ENCODE peak calls at places on chromosomes 16 and 17, in five cellular contexts. M is K562, N is stomach, X is sigmoid colon, T is transverse colon. P is an unnamed sample.

GRCh38 chr17:82121660-82122629 is 23.9 kb upstream of the FASN start:
- DNase-seq in M (no peak), N (no peak), X (no peak), T (no peak), P (no peak)

GRCh38 chr16:12703935-12704334 is 99.8 kb downstream of the CPPED1 start:
- DNase-seq in M (no peak), N (no peak), X (no peak), T (no peak), P (no peak)

GRCh38 chr16:79639576-79640311 is 39.2 kb upstream of the MAF start:
- DNase-seq in M (no peak), N (peak), X (no peak), T (no peak), P (peak)

GRCh38 chr16:70156207-70156978 is 17.2 kb upstream of the CLEC18C start:
- DNase-seq in M (peak), N (no peak), X (no peak), T (no peak), P (no peak)

GRCh38 chr17:250487-251300 is 69.2 kb upstream of the DOC2B start:
- DNase-seq in M (no peak), N (no peak), X (peak), T (peak), P (no peak)

GRCh38 chr17:62819511-62820221 is 11.6 kb upstream of the MARCHF10 start:
- DNase-seq in M (no peak), N (peak), X (peak), T (peak), P (peak)

GRCh38 chr16:84600343-84601229 is 17.3 kb downstream of the COTL1 start:
- DNase-seq in M (peak), N (no peak), X (no peak), T (no peak), P (no peak)

GRCh38 chr17:8003594-8004181 is 1.3 kb downstream of the GUCY2D start:
- DNase-seq in M (no peak), N (no peak), X (peak), T (no peak), P (no peak)

GRCh38 chr17:45889579-45889978 is 4.8 kb upstream of the MAPT start:
- DNase-seq in M (no peak), N (no peak), X (no peak), T (no peak), P (no peak)

GRCh38 chr16:1786242-1787055 is 3.7 kb downstream of the NUBP2 start:
- DNase-seq in M (no peak), N (no peak), X (no peak), T (no peak), P (no peak)

GRCh38 chr16:23389201-23389600 is 63.8 kb downstream of the COG7 start:
- DNase-seq in M (no peak), N (no peak), X (no peak), T (no peak), P (no peak)

GRCh38 chr17:6787081-6787693 is 11.2 kb downstream of the FBXO39 start:
- DNase-seq in M (no peak), N (no peak), X (no peak), T (no peak), P (no peak)

GRCh38 chr16:29925805-29926674 is at the start of gene KCTD13:
- DNase-seq in M (peak), N (peak), X (peak), T (peak), P (peak)

GRCh38 chr17:61904094-61904710 is 23.6 kb downstream of the INTS2 start:
- DNase-seq in M (no peak), N (no peak), X (no peak), T (peak), P (no peak)

GRCh38 chr17:72171703-72172670 is 51.2 kb downstream of the SOX9 start:
- DNase-seq in M (no peak), N (no peak), X (no peak), T (no peak), P (no peak)

GRCh38 chr16:72812651-72813050 is 235.3 kb downstream of the ZFHX3 start:
- DNase-seq in M (no peak), N (no peak), X (no peak), T (no peak), P (no peak)

GRCh38 chr17:70091681-70092080 is 16.7 kb downstream of the KCNJ16 start:
- DNase-seq in M (no peak), N (no peak), X (no peak), T (no peak), P (no peak)

GRCh38 chr16:75263963-75264445 is 12.6 kb upstream of the BCAR1 start:
- DNase-seq in M (no peak), N (no peak), X (peak), T (peak), P (peak)

GRCh38 chr16:56608876-56609462 is 585 bp downstream of the MT2A start:
- DNase-seq in M (no peak), N (no peak), X (no peak), T (no peak), P (no peak)

GRCh38 chr16:13829712-13830304 is 90.1 kb upstream of the ERCC4 start:
- DNase-seq in M (no peak), N (no peak), X (no peak), T (no peak), P (no peak)

GRCh38 chr16:79021991-79022390 is 578.5 kb downstream of the MAF start:
- DNase-seq in M (no peak), N (no peak), X (no peak), T (no peak), P (no peak)

GRCh38 chr17:28854457-28855382 is at the start of gene ERAL1:
- DNase-seq in M (peak), N (peak), X (peak), T (peak), P (peak)
- TF ChIP-seq EP300 in M (peak), N (no peak), X (no peak), T (no peak), P (no peak)

DNA sequence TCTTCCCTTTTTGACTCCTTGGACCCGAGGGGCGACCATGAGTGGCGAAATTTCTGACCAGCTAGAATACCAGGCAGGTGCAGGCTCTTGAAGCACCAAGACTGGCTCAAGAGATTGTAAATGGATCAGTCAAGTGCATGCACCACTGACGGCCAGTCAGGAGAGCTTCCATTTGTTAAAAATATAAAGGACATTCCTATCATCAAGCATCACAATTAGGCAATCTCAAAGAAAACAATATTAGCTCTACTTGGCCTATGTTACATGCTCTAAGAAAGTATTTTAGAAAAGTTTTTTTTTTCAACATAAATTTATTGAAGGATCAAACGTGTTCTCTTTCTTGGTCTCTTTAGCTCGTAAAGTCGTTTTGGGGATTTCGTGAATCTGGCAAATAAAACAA is 1.5 kb upstream of the PRKCA start:
- DNase-seq in M (no peak), N (no peak), X (no peak), T (no peak), P (no peak)
- TF ChIP-seq POLR2AphosphoS5 in M (no peak), N (no peak), X (no peak), T (no peak), P (no peak)

DNA sequence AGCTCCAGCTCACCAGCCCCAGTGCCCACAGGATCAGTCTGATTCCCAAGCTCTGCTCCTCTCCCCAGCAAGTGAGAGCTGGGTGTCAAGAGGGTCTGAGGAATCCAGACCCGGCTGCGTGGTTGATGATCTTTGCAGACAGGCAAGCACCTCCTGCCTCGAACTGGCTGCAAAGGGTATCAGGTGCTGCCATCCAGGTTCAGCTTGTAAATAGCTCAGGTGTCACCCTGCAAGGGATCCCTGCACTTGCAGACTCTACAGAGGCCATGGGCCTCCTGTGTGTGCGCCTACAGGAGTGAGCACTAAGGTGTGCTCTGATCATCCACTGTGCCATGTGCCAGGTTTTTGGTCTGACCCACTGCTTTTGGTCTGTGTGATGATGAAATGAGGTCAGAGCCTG is 16.2 kb downstream of the DEXI start:
- DNase-seq in M (no peak), N (no peak), X (no peak), T (no peak), P (no peak)
- TF ChIP-seq POLR2A in M (no peak), N (no peak), X (no peak), T (no peak), P (no peak)

GRCh38 chr16:89686520-89687091 is at the start of gene CDK10:
- DNase-seq in M (peak), N (peak), X (peak), T (peak), P (peak)
- TF ChIP-seq EP300 in M (no peak), N (no peak), X (no peak), T (no peak), P (no peak)

GRCh38 chr17:12789075-12789975 is at the start of gene ARHGAP44:
- DNase-seq in M (peak), N (peak), X (peak), T (peak), P (peak)
- TF ChIP-seq POLR2AphosphoS5 in M (no peak), N (no peak), X (peak), T (peak), P (no peak)

GRCh38 chr17:64787921-64788271 is 125.8 kb upstream of the SMURF2 start:
- DNase-seq in M (no peak), N (no peak), X (no peak), T (no peak), P (no peak)
- TF ChIP-seq POLR2A in M (no peak), N (no peak), X (no peak), T (no peak), P (no peak)

DNA sequence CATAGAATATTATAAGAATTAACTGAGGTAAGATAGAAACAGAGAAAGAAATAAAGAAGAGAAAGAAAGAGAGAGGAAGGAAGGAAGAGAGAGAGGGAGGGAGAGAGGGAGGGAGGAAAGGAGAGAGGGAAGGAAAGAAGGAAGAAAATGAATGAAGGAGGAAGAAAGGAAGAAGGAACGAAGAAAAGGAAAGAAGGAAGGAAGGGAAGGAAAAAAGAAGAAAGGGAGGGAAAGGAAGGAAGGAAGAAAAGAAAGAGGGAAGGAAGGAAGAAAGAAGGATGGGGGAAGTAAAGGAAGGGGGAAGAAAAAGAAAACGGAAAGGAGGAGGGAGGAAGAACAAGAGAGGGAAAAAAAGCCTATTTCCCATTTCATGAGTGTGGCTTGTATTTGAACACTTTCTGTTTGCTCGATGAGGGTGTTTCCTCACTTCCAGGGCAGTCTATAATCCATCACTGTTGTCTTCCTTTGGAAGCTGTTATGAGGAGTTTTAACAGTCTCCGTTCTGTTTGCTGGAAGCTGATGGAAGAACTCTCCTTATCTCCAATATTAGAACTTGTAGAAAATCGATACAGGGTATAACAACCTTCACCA is 402.4 kb downstream of the TMEM114 start:
- DNase-seq in M (no peak), N (no peak), X (no peak), T (no peak), P (no peak)
- TF ChIP-seq EP300 in M (no peak), N (no peak), X (no peak), T (no peak), P (no peak)

GRCh38 chr17:64538508-64539120 is 31.8 kb downstream of the CEP95 start:
- DNase-seq in M (no peak), N (no peak), X (no peak), T (no peak), P (no peak)

GRCh38 chr17:64544742-64545141 is 38.0 kb downstream of the CEP95 start:
- DNase-seq in M (no peak), N (no peak), X (no peak), T (no peak), P (no peak)

GRCh38 chr17:64536913-64537312 is 30.1 kb downstream of the CEP95 start:
- DNase-seq in M (no peak), N (no peak), X (no peak), T (no peak), P (no peak)

GRCh38 chr17:64537488-64537887 is 30.7 kb downstream of the CEP95 start:
- DNase-seq in M (peak), N (no peak), X (no peak), T (no peak), P (no peak)

GRCh38 chr17:64540118-64540776 is 33.5 kb downstream of the CEP95 start:
- DNase-seq in M (no peak), N (no peak), X (no peak), T (no peak), P (no peak)
- TF ChIP-seq POLR2AphosphoS5 in M (no peak), N (no peak), X (peak), T (no peak), P (no peak)

GRCh38 chr17:78356163-78356713 is 3.6 kb downstream of the SOCS3 start:
- DNase-seq in M (peak), N (peak), X (peak), T (peak), P (peak)

GRCh38 chr17:78355701-78356100 is 4.2 kb downstream of the SOCS3 start:
- DNase-seq in M (no peak), N (no peak), X (no peak), T (no peak), P (no peak)

GRCh38 chr17:78357687-78358537 is 2.0 kb downstream of the SOCS3 start:
- DNase-seq in M (no peak), N (no peak), X (no peak), T (no peak), P (no peak)

GRCh38 chr17:78358538-78359215 is 1.2 kb downstream of the SOCS3 start:
- DNase-seq in M (no peak), N (peak), X (no peak), T (peak), P (no peak)

GRCh38 chr17:78357177-78357586 is 2.7 kb downstream of the SOCS3 start:
- DNase-seq in M (no peak), N (no peak), X (no peak), T (no peak), P (peak)
- TF ChIP-seq POLR2A in M (no peak), N (no peak), X (no peak), T (no peak), P (no peak)

GRCh38 chr17:76252040-76252954 is 12.0 kb upstream of the RNF157 start:
- DNase-seq in M (no peak), N (peak), X (peak), T (peak), P (peak)
- TF ChIP-seq EP300 in M (no peak), N (no peak), X (no peak), T (no peak), P (peak)

P was measured in upper lobe of left lung.